ENCODE peak calls at places on chromosomes 7 and 10, in five cellular contexts. R is gastrocnemius medialis, E is A549, D is BJ, C is dorsolateral prefrontal cortex. Z is an unnamed sample.

GRCh38 chr10:130427216-130427722 is 291.1 kb downstream of the GLRX3 start:
- DNase-seq in R (no peak), E (no peak), D (no peak), C (no peak), Z (no peak)

GRCh38 chr10:43075612-43076003 is 1.3 kb upstream of the RET start:
- DNase-seq in R (no peak), E (peak), D (no peak), C (no peak), Z (no peak)

GRCh38 chr10:61000769-61001730 is 57.1 kb upstream of the RHOBTB1 start:
- DNase-seq in R (no peak), E (peak), D (no peak), C (peak), Z (no peak)

GRCh38 chr10:97466755-97467154 is 20.8 kb downstream of the ZDHHC16 start:
- DNase-seq in R (no peak), E (no peak), D (no peak), C (no peak), Z (no peak)

GRCh38 chr10:77038412-77038806 is 599.2 kb downstream of the KCNMA1 start:
- DNase-seq in R (no peak), E (no peak), D (no peak), C (no peak), Z (no peak)

GRCh38 chr10:16626697-16627096 is 105.0 kb upstream of the C1QL3 start:
- DNase-seq in R (no peak), E (no peak), D (no peak), C (no peak), Z (no peak)

GRCh38 chr7:117772416-117772815 is 100.8 kb downstream of the CTTNBP2 start:
- DNase-seq in R (no peak), E (no peak), D (no peak), C (no peak), Z (no peak)

GRCh38 chr7:155380221-155380861 is 77.6 kb upstream of the EN2 start:
- DNase-seq in R (peak), E (peak), D (no peak), C (peak), Z (no peak)

GRCh38 chr10:91104185-91105041 is 116.0 kb upstream of the PCGF5 start:
- DNase-seq in R (no peak), E (no peak), D (no peak), C (no peak), Z (no peak)

GRCh38 chr7:106153891-106154449 is 41.9 kb upstream of the SYPL1 start:
- DNase-seq in R (peak), E (peak), D (peak), C (peak), Z (peak)
- H3K4me3 ChIP-seq in R (no peak), E (no peak), D (no peak), C (peak), Z (no peak)

GRCh38 chr7:19107142-19107391 is 10.4 kb downstream of the TWIST1 start:
- DNase-seq in R (no peak), E (no peak), D (no peak), C (no peak), Z (no peak)
- H3K4me3 ChIP-seq in R (peak), E (no peak), D (peak), C (peak), Z (no peak)

DNA sequence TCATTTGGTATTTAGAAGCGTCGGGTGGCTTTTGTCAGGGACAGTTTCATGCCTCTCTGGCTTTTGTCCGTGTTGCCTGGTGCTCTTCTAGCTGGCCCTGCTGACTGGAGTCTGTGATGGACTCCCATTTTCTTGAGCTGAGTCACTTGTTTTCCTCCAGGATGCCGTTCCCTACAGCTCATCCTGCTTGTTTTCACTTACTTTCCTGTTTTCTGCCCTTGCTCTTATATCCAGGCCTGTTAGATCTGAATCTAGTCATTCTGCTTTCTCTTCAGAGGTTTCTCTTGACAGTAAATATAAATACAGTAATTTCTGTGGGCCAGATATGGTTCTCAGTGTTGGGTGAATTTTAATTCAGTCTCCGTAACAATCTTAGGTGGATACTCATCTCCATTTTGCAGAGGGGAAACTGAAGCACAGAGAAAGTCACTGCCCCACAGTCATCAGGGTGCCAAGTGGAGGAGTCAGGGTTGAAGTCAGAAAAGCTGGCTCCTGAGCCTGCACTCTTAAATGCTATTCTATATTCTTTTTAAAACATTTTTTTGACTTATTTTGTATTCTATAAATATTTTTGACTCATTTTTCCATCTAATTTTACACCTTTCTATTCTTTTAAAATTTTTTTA is 85.4 kb downstream of the CCNY start:
- DNase-seq in R (peak), E (peak), D (peak), C (no peak), Z (peak)
- H3K4me3 ChIP-seq in R (peak), E (peak), D (no peak), C (no peak), Z (no peak)

GRCh38 chr10:115958043-115958442 is 315.0 kb downstream of the GFRA1 start:
- DNase-seq in R (no peak), E (no peak), D (no peak), C (no peak), Z (no peak)
- H3K4me3 ChIP-seq in R (no peak), E (no peak), D (no peak), C (no peak), Z (no peak)

GRCh38 chr10:23063387-23064287 is 31.7 kb upstream of the MSRB2 start:
- DNase-seq in R (no peak), E (no peak), D (no peak), C (peak), Z (no peak)
- H3K4me3 ChIP-seq in R (no peak), E (no peak), D (no peak), C (peak), Z (no peak)

DNA sequence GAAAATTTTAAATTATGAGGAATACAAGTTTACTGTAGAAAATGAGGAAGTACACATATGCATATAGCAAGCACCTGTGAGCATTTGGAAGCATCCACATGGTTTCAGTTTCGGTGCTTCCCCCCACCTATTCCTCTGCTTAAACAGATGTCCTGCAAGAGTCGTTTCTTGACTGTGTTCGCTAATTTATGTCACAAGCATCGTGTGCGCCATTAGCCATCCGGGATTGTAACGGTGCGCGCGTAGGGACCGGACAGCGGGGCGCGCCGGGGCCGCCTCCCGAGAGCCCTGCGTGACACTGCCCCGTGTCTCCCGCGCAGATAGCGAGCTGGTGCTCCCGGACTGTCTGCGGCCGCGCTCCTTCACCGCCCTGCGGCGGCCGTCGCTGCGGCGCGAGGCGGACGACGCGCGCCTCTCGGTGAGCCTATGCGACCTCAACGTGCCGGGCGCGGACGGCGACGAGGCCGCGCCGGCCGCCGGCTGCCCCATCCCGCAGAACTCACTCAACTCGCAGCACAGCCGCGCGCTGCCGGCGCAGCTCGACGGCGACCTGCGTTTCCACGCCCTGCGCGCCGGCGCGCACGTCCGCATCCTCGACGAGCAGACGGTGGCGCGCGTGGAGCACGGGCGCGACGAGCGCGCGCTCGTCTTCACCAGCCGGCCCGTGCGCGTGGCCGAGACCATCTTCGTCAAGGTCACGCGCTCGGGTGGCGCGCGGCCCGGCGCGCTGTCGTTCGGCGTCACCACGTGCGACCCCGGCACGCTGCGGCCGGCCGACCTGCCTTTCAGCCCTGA is 90.9 kb downstream of the NEURL1 start:
- DNase-seq in R (no peak), E (no peak), D (no peak), C (no peak), Z (no peak)
- H3K4me3 ChIP-seq in R (peak), E (no peak), D (peak), C (peak), Z (no peak)

GRCh38 chr7:129785457-129786178 is 167.1 kb downstream of the UBE2H start:
- DNase-seq in R (no peak), E (no peak), D (no peak), C (no peak), Z (no peak)
- H3K4me3 ChIP-seq in R (peak), E (no peak), D (no peak), C (peak), Z (no peak)

GRCh38 chr7:35450456-35450855 is 196.6 kb upstream of the TBX20 start:
- DNase-seq in R (no peak), E (no peak), D (no peak), C (no peak), Z (peak)

DNA sequence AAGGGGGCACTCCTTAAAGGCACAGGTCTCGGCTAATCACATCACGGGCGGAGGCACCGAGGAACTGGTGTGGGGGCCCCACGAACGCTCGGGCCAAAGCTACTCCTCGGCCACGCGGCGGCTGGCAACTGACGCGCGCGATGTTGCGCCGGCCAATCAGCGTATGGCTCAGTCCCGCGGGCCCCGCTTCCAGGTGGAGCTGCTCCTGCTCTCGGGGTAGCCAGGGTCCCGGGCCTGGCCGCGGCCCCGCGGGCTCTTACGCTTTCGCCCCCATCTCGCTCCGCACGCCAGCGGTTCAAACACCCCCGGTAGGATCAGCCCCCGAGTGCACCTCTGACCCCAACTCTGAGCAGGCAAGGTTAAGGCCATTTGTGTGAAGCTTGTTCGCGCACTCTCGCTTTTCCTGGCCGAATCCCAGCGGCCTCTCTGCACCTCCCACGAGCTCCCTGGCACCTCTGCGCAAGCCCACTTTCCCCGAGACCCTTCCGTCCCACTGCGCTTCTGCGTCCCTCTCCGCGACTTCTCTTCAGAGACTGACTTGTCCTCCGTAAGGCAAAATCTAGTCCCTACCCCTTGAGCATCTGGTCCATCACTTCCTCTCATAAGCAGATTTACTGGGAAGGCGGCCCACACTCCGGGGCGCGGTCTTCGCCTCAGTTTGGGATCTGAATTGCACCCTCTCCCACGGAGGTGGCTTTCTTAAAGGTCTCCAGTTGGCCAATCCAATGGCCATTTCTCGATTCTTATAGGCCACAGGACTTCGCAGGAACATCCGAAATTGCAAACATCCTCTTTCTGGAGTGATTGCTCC is 200.9 kb upstream of the TBX20 start:
- DNase-seq in R (no peak), E (no peak), D (no peak), C (no peak), Z (no peak)
- H3K4me3 ChIP-seq in R (peak), E (no peak), D (no peak), C (peak), Z (peak)

GRCh38 chr7:74217455-74218342 is 7.9 kb downstream of the LAT2 start:
- DNase-seq in R (no peak), E (no peak), D (no peak), C (no peak), Z (no peak)
- H3K4me3 ChIP-seq in R (no peak), E (no peak), D (no peak), C (no peak), Z (no peak)

GRCh38 chr10:73248259-73248724 is 1.2 kb upstream of the DNAJC9 start:
- DNase-seq in R (no peak), E (no peak), D (no peak), C (no peak), Z (no peak)

GRCh38 chr10:73246783-73247508 is at the start of gene DNAJC9:
- DNase-seq in R (peak), E (peak), D (peak), C (peak), Z (peak)

GRCh38 chr10:73246322-73246782 is 703 bp downstream of the DNAJC9 start:
- DNase-seq in R (no peak), E (no peak), D (no peak), C (no peak), Z (no peak)

GRCh38 chr10:73247509-73248258 is 629 bp upstream of the DNAJC9 start:
- DNase-seq in R (no peak), E (no peak), D (no peak), C (no peak), Z (no peak)

GRCh38 chr10:73244866-73245477 is 2.1 kb downstream of the DNAJC9 start:
- DNase-seq in R (no peak), E (no peak), D (no peak), C (no peak), Z (no peak)
- H3K4me3 ChIP-seq in R (no peak), E (peak), D (no peak), C (no peak), Z (peak)